ENCODE peak calls at places on chromosomes 1 and 21, in six cellular contexts. M is Peyer's patch, P is keratinocyte, X is heart right ventricle, U is H1, Y is mucosa of descending colon. J is an unnamed sample.
A peak's percentile ranks its signal among the peaks of the same experiment; 100 is the strongest.

GRCh38 chr1:205144751-205145150 is 23.0 kb upstream of the RBBP5 start:
- DNase-seq in Y (no peak), U (no peak), P (no peak), M (no peak), X (no peak), J (no peak)

GRCh38 chr21:32611471-32611997 is 643 bp downstream of the CFAP298 start:
- DNase-seq in M (peak; percentile 54), P (no peak), U (no peak), Y (peak; percentile 58), X (no peak), J (peak; percentile 58)

GRCh38 chr1:67335451-67335850 is 27.8 kb downstream of the IL12RB2 start:
- DNase-seq in Y (no peak), M (no peak), P (no peak), X (no peak), U (no peak), J (no peak)

GRCh38 chr1:43274125-43274803 is 4.5 kb downstream of the TMEM125 start:
- DNase-seq in Y (peak; percentile 46), X (peak; percentile 29), M (no peak), P (peak; percentile 17), U (no peak), J (no peak)

GRCh38 chr1:67771152-67771551 is 62.1 kb downstream of the GNG12 start:
- DNase-seq in M (no peak), U (no peak), P (peak; percentile 81), X (no peak), Y (no peak), J (no peak)

GRCh38 chr21:43717166-43717853 is 1.6 kb upstream of the PDXK start:
- DNase-seq in X (no peak), Y (peak; percentile 46), P (no peak), M (no peak), U (no peak), J (no peak)

GRCh38 chr21:38468989-38469388 is 29.3 kb downstream of the ERG start:
- DNase-seq in P (no peak), X (no peak), Y (no peak), U (no peak), M (no peak), J (no peak)

GRCh38 chr1:225712391-225712790 is 59.5 kb upstream of the ENAH start:
- DNase-seq in X (no peak), U (no peak), P (no peak), M (no peak), Y (no peak), J (no peak)

GRCh38 chr21:43734131-43734634 is 15.3 kb downstream of the PDXK start:
- DNase-seq in X (no peak), U (no peak), M (peak; percentile 90), P (no peak), Y (peak; percentile 83), J (no peak)

GRCh38 chr21:16569679-16570078 is 839.9 kb downstream of the USP25 start:
- DNase-seq in P (no peak), Y (no peak), X (no peak), U (no peak), M (no peak), J (no peak)

GRCh38 chr1:192807221-192807967 is 1.4 kb upstream of the RGS2 start:
- DNase-seq in Y (no peak), M (no peak), X (no peak), U (no peak), P (no peak), J (no peak)

GRCh38 chr21:31354604-31355443 is 10.8 kb upstream of the TIAM1 start:
- DNase-seq in Y (no peak), P (peak; percentile 90), X (no peak), M (no peak), U (no peak), J (no peak)

GRCh38 chr1:234976880-234977680 is 151.6 kb downstream of the TOMM20 start:
- DNase-seq in M (no peak), U (no peak), X (no peak), P (no peak), Y (no peak), J (no peak)

GRCh38 chr1:179082308-179083030 is 599 bp downstream of the TOR3A start:
- DNase-seq in P (no peak), M (peak; percentile 72), U (no peak), X (peak; percentile 32), Y (peak; percentile 50), J (no peak)

GRCh38 chr1:47875831-47876586 is 121.2 kb downstream of the TRABD2B start:
- DNase-seq in Y (no peak), U (no peak), P (no peak), X (no peak), M (no peak), J (no peak)

GRCh38 chr1:201937624-201938212 is 8.6 kb downstream of the LMOD1 start:
- DNase-seq in U (no peak), Y (no peak), M (no peak), X (no peak), P (no peak), J (no peak)

GRCh38 chr1:214234635-214235025 is 46.3 kb upstream of the SMYD2 start:
- DNase-seq in P (no peak), U (no peak), Y (no peak), X (no peak), M (no peak), J (no peak)

GRCh38 chr1:180917306-180918065 is 4.8 kb downstream of the KIAA1614 start:
- DNase-seq in M (peak; percentile 25), Y (no peak), X (no peak), U (no peak), P (no peak), J (no peak)

GRCh38 chr1:85611856-85612255 is 31.3 kb downstream of the CCN1 start:
- DNase-seq in U (no peak), Y (no peak), X (peak; percentile 22), P (peak; percentile 83), M (no peak), J (peak; percentile 77)

GRCh38 chr1:21909787-21910503 is 27.2 kb downstream of the HSPG2 start:
- DNase-seq in U (no peak), Y (no peak), P (no peak), M (no peak), X (peak; percentile 88), J (no peak)

GRCh38 chr1:203320546-203321272 is 15.4 kb downstream of the BTG2 start:
- DNase-seq in P (no peak), U (no peak), M (peak; percentile 67), Y (peak; percentile 77), X (peak; percentile 49), J (peak; percentile 73)

GRCh38 chr1:236282159-236282716 is 480 bp upstream of the ERO1B start:
- DNase-seq in P (no peak), U (no peak), Y (no peak), X (no peak), M (no peak), J (no peak)

GRCh38 chr1:213369465-213369864 is 318.4 kb downstream of the RPS6KC1 start:
- DNase-seq in M (no peak), Y (no peak), P (no peak), U (no peak), X (no peak), J (no peak)

GRCh38 chr1:161905269-161905884 is 118.3 kb downstream of the OLFML2B start:
- DNase-seq in Y (no peak), X (no peak), M (no peak), P (no peak), U (no peak), J (no peak)

GRCh38 chr1:17053685-17054410 is at the start of gene SDHB:
- DNase-seq in U (peak; percentile 99), Y (peak; percentile 100), M (peak; percentile 99), X (peak; percentile 99), P (peak; percentile 94), J (peak; percentile 99)

GRCh38 chr1:19529570-19530145 is 44.3 kb upstream of the CAPZB start:
- DNase-seq in Y (no peak), M (no peak), X (peak; percentile 61), U (no peak), P (no peak), J (no peak)

GRCh38 chr21:42397291-42398129 is 1.7 kb upstream of the TMPRSS3 start:
- DNase-seq in U (no peak), X (no peak), Y (no peak), P (no peak), M (no peak), J (no peak)

GRCh38 chr1:183148599-183148998 is 37.5 kb upstream of the LAMC2 start:
- DNase-seq in X (no peak), M (no peak), P (no peak), Y (no peak), U (no peak), J (no peak)

GRCh38 chr1:92538413-92539061 is 51.8 kb upstream of the GFI1 start:
- DNase-seq in Y (no peak), U (no peak), X (no peak), P (no peak), M (no peak), J (no peak)

GRCh38 chr21:37383784-37384311 is 17.3 kb downstream of the DYRK1A start:
- DNase-seq in P (no peak), X (no peak), U (no peak), M (no peak), Y (no peak), J (no peak)
- H3K4me1 ChIP-seq in P (peaks cover 15% of the 10 kb centered on the region), X (peaks cover 76% of the 10 kb centered on the region), U (peaks cover 19% of the 10 kb centered on the region), M (no peaks in the 10 kb centered on the region), Y (peaks cover 38% of the 10 kb centered on the region), J (peaks cover 63% of the 10 kb centered on the region)

GRCh38 chr1:223852337-223852736 is 6.6 kb upstream of the TP53BP2 start:
- DNase-seq in U (no peak), X (no peak), P (no peak), M (no peak), Y (no peak), J (no peak)
- H3K4me3 ChIP-seq in U (no peak overlapping the region), X (no peak overlapping the region), P (no peak overlapping the region), M (no peak overlapping the region), Y (no peak overlapping the region), J (no peak overlapping the region)

GRCh38 chr1:29599826-29600225 is 363.5 kb downstream of the PTPRU start:
- DNase-seq in U (no peak), M (no peak), Y (no peak), P (no peak), X (no peak), J (no peak)
- H3K4me1 ChIP-seq in U (no peaks in the 10 kb centered on the region), M (no peaks in the 10 kb centered on the region), Y (no peaks in the 10 kb centered on the region), P (no peaks in the 10 kb centered on the region), X (no peaks in the 10 kb centered on the region), J (no peaks in the 10 kb centered on the region)

GRCh38 chr1:93601686-93602085 is 80.0 kb downstream of the BCAR3 start:
- DNase-seq in P (no peak), M (no peak), Y (no peak), U (no peak), X (no peak), J (no peak)
- H3K4me3 ChIP-seq in P (no peak overlapping the region), M (no peak overlapping the region), Y (no peak overlapping the region), U (no peak overlapping the region), X (no peak overlapping the region), J (no peak overlapping the region)

GRCh38 chr1:39094685-39095084 is 68.5 kb downstream of the NDUFS5 start:
- DNase-seq in M (no peak), Y (no peak), U (no peak), P (no peak), X (no peak), J (no peak)
- H3K4me1 ChIP-seq in M (no peaks in the 10 kb centered on the region), Y (peaks cover 3% of the 10 kb centered on the region), U (peaks cover 3% of the 10 kb centered on the region), P (peaks cover 20% of the 10 kb centered on the region), X (no peaks in the 10 kb centered on the region), J (peaks cover 9% of the 10 kb centered on the region)

DNA sequence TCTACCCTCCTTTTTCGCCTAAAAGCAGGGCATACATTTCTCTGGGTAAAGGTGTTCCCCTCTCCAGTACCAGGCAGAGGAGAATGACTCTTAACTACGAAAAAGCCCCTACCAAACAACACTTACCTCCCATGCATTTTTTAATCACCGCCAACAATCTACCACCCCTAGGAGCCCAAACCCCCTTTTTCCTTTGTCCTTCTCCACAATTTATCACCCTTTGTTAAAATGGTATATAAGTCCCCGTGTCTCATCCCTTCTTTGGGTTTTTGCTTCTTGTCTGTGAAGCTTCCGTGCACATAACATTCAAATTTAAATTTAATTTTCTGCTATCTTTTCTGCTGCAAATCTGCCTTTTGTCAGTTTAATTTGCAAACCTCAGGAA is 27.6 kb upstream of the COL18A1 start:
- DNase-seq in X (no peak), U (no peak), M (no peak), P (no peak), Y (no peak), J (no peak)
- H3K4me3 ChIP-seq in X (no peak overlapping the region), U (no peak overlapping the region), M (no peak overlapping the region), P (no peak overlapping the region), Y (no peak overlapping the region), J (no peak overlapping the region)

J was measured in lower lobe of right lung.